ENCODE peak calls at places on chromosome 19, in four cellular contexts. U is adrenal gland, K is IMR-90, T is fibroblast of lung. B is an unnamed sample.

GRCh38 chr19:47523473-47523872 is 8.6 kb upstream of the NAPA start:
- DNase-seq in U (peak; percentile 37), K (no peak), T (no peak), B (no peak)

GRCh38 chr19:47446534-47447469 is 24.9 kb downstream of the SLC8A2 start:
- DNase-seq in U (no peak), K (no peak), T (no peak), B (no peak)

GRCh38 chr19:58274771-58275199 is 4.0 kb upstream of the ZNF8 start:
- DNase-seq in U (no peak), K (peak; percentile 35), T (peak; percentile 43), B (peak; percentile 61)

GRCh38 chr19:4238831-4239230 is 8.0 kb upstream of the YJU2 start:
- DNase-seq in U (no peak), K (no peak), T (no peak), B (no peak)

GRCh38 chr19:46890423-46891170 is 29.8 kb downstream of the ARHGAP35 start:
- DNase-seq in U (no peak), K (peak; percentile 92), T (peak; percentile 87), B (peak; percentile 84)

GRCh38 chr19:40613669-40614594 is 12.8 kb downstream of the LTBP4 start:
- DNase-seq in U (peak; percentile 89), K (peak; percentile 72), T (peak; percentile 75), B (peak; percentile 81)

GRCh38 chr19:29873024-29873800 is 61.4 kb downstream of the CCNE1 start:
- DNase-seq in U (peak; percentile 49), K (no peak), T (peak; percentile 9), B (no peak)

GRCh38 chr19:19655051-19655594 is 8.4 kb downstream of the ATP13A1 start:
- DNase-seq in U (no peak), K (no peak), T (no peak), B (no peak)

GRCh38 chr19:35056513-35057063 is 15.1 kb downstream of the HPN start:
- DNase-seq in U (no peak), K (no peak), T (no peak), B (no peak)

GRCh38 chr19:50329146-50329925 is at the start of gene KCNC3:
- DNase-seq in U (peak; percentile 99), K (peak; percentile 83), T (peak; percentile 83), B (peak; percentile 72)
- H3K27ac ChIP-seq in U (peak within 1 kb of the TSS; percentile 36), K (no peak within 1 kb of the TSS), T (no peak within 1 kb of the TSS), B (no peak within 1 kb of the TSS)

DNA sequence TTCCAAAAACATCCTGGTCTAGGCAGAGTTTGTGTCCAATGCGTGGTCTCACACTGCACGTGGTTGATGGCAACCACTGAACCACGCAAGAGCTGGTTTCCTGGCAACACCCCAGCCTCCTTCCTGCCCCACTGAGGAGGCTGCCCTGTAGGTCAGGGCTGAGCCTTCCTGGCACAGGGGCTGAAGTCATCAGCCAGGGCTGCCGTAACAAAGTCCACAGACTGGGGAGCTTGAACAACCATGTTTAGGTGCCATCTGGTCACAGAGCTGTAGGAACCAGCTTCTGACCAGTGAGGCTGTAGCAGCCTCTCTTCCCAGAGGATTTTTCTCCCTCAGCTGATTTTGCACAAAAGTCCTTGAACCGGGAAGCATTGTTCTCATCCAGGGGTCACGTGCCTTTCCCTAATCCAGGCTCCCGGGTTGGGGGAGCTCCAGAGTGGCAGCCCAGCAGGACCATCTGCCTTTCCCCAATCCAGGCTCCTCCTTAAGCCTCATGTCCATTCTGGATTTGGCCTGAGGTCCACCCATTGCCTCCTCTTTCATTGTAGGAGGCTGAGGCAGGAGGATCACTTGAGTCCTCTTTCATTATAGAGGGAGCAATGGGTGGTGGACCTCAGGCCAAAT is 53.9 kb downstream of the CHST8 start:
- DNase-seq in U (no peak), K (no peak), T (no peak), B (no peak)
- H3K4me3 ChIP-seq in U (no peak overlapping the region), K (no peak overlapping the region), T (no peak overlapping the region), B (no peak overlapping the region)

DNA sequence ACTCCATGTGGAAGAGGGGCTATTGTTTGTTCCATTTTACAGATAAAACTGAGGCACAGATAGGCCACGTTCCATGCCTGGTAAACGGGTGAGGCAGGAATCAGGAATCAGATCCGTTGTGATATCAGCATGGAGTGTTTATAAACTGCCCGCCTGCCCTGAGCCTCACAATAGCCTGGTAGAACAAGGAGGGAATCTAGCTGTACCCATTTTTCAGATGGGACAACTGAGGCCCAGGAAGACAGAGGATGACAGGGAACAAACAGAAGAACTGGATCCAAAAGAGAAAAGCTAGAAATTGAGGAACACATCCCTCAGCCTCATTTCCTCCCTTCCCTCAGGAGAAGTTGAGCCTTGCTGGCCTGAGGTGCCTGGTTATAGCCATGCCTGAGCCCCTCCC is 32.5 kb downstream of the CERS4 start:
- DNase-seq in U (no peak), K (no peak), T (no peak), B (no peak)
- H3K27ac ChIP-seq in U (no peak overlapping the region), K (no peak overlapping the region), T (no peak overlapping the region), B (no peak overlapping the region)

GRCh38 chr19:33301011-33301899 is 1.1 kb downstream of the CEBPA start:
- DNase-seq in U (peak; percentile 16), K (no peak), T (no peak), B (no peak)
- H3K4me3 ChIP-seq in U (peak overlapping the region; percentile 65), K (no peak overlapping the region), T (no peak overlapping the region), B (no peak overlapping the region)

DNA sequence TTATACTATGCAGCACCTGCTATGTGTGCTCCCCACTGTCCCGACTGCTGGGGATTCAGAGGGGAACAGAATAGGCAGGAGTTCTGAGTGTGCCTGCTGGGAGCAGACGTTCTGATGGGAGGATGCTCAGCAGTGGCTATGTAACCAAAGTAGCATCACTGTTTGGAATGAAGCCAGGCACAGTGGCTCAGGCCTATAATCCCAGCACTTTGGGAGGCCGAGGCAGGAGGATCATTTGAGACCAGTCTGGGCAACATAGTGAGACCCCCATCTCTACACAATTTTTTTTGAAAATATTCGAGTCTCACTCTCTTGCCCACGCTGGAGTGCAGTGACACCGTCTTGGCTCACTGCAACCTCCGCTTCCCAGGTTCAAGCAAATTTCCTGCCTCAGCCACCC is 6.0 kb downstream of the ATG4D start:
- DNase-seq in U (no peak), K (no peak), T (no peak), B (no peak)
- H3K27ac ChIP-seq in U (no peak overlapping the region), K (no peak overlapping the region), T (no peak overlapping the region), B (no peak overlapping the region)

GRCh38 chr19:14555918-14556661 is 15.8 kb downstream of the NDUFB7 start:
- DNase-seq in U (no peak), K (peak; percentile 34), T (no peak), B (peak; percentile 68)
- H3K4me3 ChIP-seq in U (no peak overlapping the region), K (no peak overlapping the region), T (no peak overlapping the region), B (no peak overlapping the region)

GRCh38 chr19:1473424-1473851 is 5.6 kb downstream of the C19orf25 start:
- DNase-seq in U (no peak), K (no peak), T (no peak), B (no peak)
- H3K27ac ChIP-seq in U (no peak overlapping the region), K (no peak overlapping the region), T (no peak overlapping the region), B (no peak overlapping the region)

DNA sequence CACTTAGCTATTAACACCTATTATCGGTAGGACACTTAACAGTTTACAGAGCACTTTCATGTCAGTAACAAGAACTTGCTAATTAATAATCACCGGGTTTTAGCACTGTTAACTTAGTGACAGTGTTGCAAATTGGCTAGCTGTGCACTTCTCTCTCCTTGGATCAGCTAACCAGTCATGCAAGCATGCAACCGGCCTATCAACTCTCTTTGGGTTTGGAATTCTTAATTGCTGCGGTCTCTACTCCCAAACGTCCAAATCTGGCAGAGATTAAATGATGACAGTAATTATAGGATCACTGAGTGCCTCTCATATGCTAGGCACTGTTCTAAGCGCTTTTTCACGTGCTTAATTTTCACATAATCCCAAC is 1.2 kb downstream of the EPS15L1 start:
- DNase-seq in U (no peak), K (no peak), T (no peak), B (no peak)
- H3K4me3 ChIP-seq in U (peak overlapping the region; percentile 99), K (peak overlapping the region; percentile 85), T (peak overlapping the region; percentile 87), B (peak overlapping the region; percentile 69)

B was measured in astrocyte.